ENCODE peak calls at places on chromosomes 1 and 21, in seven cellular contexts. N is naive thymus-derived CD4-positive, alpha-beta T cell; J is tibial artery; V is endothelial cell of umbilical vein; O is psoas muscle; E is PC-9; I is uterus. T is an unnamed sample.

GRCh38 chr1:212030936-212031528 is 4.3 kb downstream of the INTS7 start:
- DNase-seq in N (no peak), J (no peak), V (peak; percentile 79), O (no peak), E (peak; percentile 71), I (no peak), T (peak; percentile 56)

GRCh38 chr1:203172184-203173115 is 3.2 kb downstream of the MYBPH start:
- DNase-seq in N (peak; percentile 35), J (no peak), V (peak; percentile 51), O (peak; percentile 91), E (peak; percentile 46), I (no peak), T (no peak)

GRCh38 chr1:8477983-8478362 is 160.1 kb downstream of the SLC45A1 start:
- DNase-seq in N (no peak), J (no peak), V (no peak), O (no peak), E (no peak), I (no peak), T (no peak)

GRCh38 chr21:34534522-34534921 is 22.5 kb upstream of the KCNE1 start:
- DNase-seq in N (no peak), J (no peak), V (no peak), O (no peak), E (peak; percentile 41), I (no peak), T (no peak)

GRCh38 chr21:16040601-16041000 is 310.8 kb downstream of the USP25 start:
- DNase-seq in N (no peak), J (no peak), V (no peak), O (no peak), E (no peak), I (no peak), T (no peak)

GRCh38 chr1:154998201-154998780 is 4.3 kb upstream of the ZBTB7B start:
- DNase-seq in N (no peak), J (no peak), V (no peak), O (peak; percentile 48), E (no peak), I (no peak), T (no peak)

GRCh38 chr1:76281306-76281705 is 206.8 kb downstream of the ST6GALNAC3 start:
- DNase-seq in N (no peak), J (no peak), V (no peak), O (no peak), E (no peak), I (no peak), T (no peak)

GRCh38 chr1:223411309-223411708 is 18.1 kb downstream of the CCDC185 start:
- DNase-seq in N (no peak), J (no peak), V (no peak), O (no peak), E (no peak), I (no peak), T (no peak)

GRCh38 chr1:227567256-227567655 is 3.9 kb downstream of the ZNF678 start:
- DNase-seq in N (no peak), J (no peak), V (no peak), O (no peak), E (no peak), I (no peak), T (no peak)

GRCh38 chr1:205692406-205692805 is 12.1 kb upstream of the SLC45A3 start:
- DNase-seq in N (no peak), J (no peak), V (no peak), O (no peak), E (no peak), I (no peak), T (no peak)

GRCh38 chr1:94440088-94440487 is 21.9 kb downstream of the ABCD3 start:
- DNase-seq in N (no peak), J (no peak), V (no peak), O (no peak), E (no peak), I (no peak), T (no peak)

GRCh38 chr1:76786232-76786631 is 81.0 kb upstream of the ST6GALNAC5 start:
- DNase-seq in N (no peak), J (no peak), V (peak; percentile 82), O (no peak), E (no peak), I (no peak), T (no peak)

GRCh38 chr1:172473302-172473701 is 29.4 kb upstream of the PIGC start:
- DNase-seq in N (no peak), J (no peak), V (peak; percentile 7), O (no peak), E (no peak), I (no peak), T (no peak)

GRCh38 chr1:204867203-204867602 is 3.5 kb upstream of the NFASC start:
- DNase-seq in N (no peak), J (no peak), V (no peak), O (no peak), E (no peak), I (no peak), T (no peak)

GRCh38 chr1:39635205-39635870 is 4.1 kb downstream of the HEYL start:
- DNase-seq in N (no peak), J (peak; percentile 54), V (no peak), O (peak; percentile 58), E (no peak), I (no peak), T (no peak)

GRCh38 chr1:221759436-221759835 is 17.5 kb upstream of the DUSP10 start:
- DNase-seq in N (no peak), J (no peak), V (peak; percentile 75), O (no peak), E (no peak), I (no peak), T (no peak)

GRCh38 chr1:64505232-64505943 is 35.5 kb downstream of the CACHD1 start:
- DNase-seq in N (peak; percentile 44), J (no peak), V (no peak), O (peak; percentile 63), E (no peak), I (peak; percentile 55), T (no peak)

GRCh38 chr1:92804721-92805169 is 19.8 kb upstream of the EVI5 start:
- DNase-seq in N (no peak), J (peak; percentile 70), V (peak; percentile 97), O (no peak), E (peak; percentile 94), I (peak; percentile 65), T (peak; percentile 79)

GRCh38 chr1:212410231-212410825 is 4.4 kb downstream of the PACC1 start:
- DNase-seq in N (no peak), J (no peak), V (no peak), O (no peak), E (no peak), I (no peak), T (no peak)

GRCh38 chr21:33395866-33396265 is 7.3 kb upstream of the IFNGR2 start:
- DNase-seq in N (no peak), J (no peak), V (no peak), O (no peak), E (no peak), I (no peak), T (no peak)

GRCh38 chr1:77424236-77424635 is 142.4 kb downstream of the AK5 start:
- DNase-seq in N (no peak), J (no peak), V (peak; percentile 49), O (no peak), E (no peak), I (no peak), T (no peak)

GRCh38 chr1:201888282-201889033 is at the start of gene SHISA4:
- DNase-seq in N (peak; percentile 8), J (peak; percentile 88), V (peak; percentile 81), O (peak; percentile 92), E (peak; percentile 76), I (peak; percentile 63), T (no peak)

GRCh38 chr1:84862810-84863251 is 30.2 kb downstream of the LPAR3 start:
- DNase-seq in N (peak; percentile 51), J (no peak), V (no peak), O (no peak), E (no peak), I (no peak), T (no peak)

GRCh38 chr21:33171584-33172169 is 58.1 kb upstream of the IFNAR2 start:
- DNase-seq in N (no peak), J (no peak), V (no peak), O (no peak), E (no peak), I (no peak), T (no peak)

GRCh38 chr1:158177705-158178450 is 2.8 kb upstream of the CD1D start:
- DNase-seq in N (no peak), J (peak; percentile 89), V (peak; percentile 41), O (peak; percentile 96), E (no peak), I (peak; percentile 83), T (peak; percentile 22)

GRCh38 chr1:173638043-173639021 is 3.2 kb downstream of the TEX50 start:
- DNase-seq in N (no peak), J (no peak), V (no peak), O (no peak), E (no peak), I (no peak), T (no peak)
- H3K27ac ChIP-seq in N (no peak overlapping the region), J (no peak overlapping the region), V (no peak overlapping the region), O (no peak overlapping the region), E (no peak overlapping the region), I (no peak overlapping the region), T (peak overlapping the region; percentile 62)

DNA sequence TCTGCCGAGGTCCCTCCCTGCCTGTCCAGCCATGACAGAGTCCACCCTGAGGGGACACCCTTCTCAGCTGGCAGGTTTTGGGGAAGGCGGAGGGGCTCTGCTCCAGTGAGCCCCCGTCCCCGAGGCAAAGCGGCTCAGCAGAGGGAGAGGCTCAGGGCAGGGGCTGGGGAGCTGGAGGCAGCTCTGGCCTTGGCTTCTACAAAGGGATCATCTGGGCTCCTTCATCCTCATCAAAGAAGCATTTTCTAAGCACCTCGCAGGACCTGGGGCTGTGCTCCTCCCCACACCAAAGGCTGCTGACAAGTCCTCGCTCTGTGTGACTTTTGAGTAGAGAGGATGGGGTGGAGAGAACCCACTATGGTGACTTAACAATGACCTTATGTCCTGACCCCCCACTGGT is 21.0 kb upstream of the CLSTN1 start:
- DNase-seq in N (no peak), J (no peak), V (no peak), O (peak; percentile 36), E (no peak), I (no peak), T (no peak)
- H3K27ac ChIP-seq in N (no peak overlapping the region), J (peak overlapping the region; percentile 17), V (no peak overlapping the region), O (no peak overlapping the region), E (no peak overlapping the region), I (no peak overlapping the region), T (no peak overlapping the region)

DNA sequence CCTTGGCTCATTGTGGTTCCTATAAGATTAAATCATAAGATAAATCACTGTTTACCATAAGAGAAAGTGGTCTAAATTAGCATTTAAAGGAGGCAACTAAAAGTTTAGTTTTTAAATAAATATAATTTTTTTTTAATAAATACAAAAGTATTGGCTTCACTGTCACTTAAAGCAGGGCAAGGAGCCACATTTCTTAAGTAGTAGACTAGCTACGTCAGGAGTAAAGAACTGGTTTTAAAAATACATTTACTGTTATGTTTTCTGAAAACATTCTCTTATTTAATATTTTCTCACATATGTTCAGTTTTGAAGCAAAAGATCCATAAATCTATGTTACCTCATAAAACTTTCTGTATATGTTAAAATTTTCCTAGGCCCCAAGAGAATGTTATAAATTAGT is 2.2 kb downstream of the ANGPTL1 start:
- DNase-seq in N (no peak), J (no peak), V (no peak), O (no peak), E (no peak), I (no peak), T (no peak)
- H3K27ac ChIP-seq in N (no peak overlapping the region), J (peak overlapping the region; percentile 65), V (no peak overlapping the region), O (peak overlapping the region; percentile 74), E (no peak overlapping the region), I (peak overlapping the region; percentile 84), T (no peak overlapping the region)

DNA sequence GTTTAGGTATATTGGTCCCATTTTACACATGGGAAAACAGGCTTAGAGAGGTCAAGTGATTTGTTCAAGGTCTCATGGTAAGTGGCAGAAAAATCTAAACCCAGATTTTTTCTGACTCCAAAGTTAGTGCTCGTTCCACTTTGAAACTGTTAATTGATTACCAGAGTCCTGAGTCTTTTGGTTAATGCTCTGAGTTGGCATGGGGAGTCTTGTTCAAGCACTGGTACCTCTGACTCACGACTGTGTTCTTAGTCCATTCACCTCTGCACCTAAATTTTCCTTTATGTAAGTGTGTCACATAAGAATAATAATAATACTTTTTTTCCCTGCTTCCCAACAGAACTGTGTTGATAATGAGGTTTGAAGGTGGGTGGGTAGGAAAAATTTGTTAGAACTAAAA is 59.3 kb downstream of the VANGL2 start:
- DNase-seq in N (no peak), J (no peak), V (no peak), O (no peak), E (no peak), I (no peak), T (no peak)
- H3K27ac ChIP-seq in N (peak overlapping the region; percentile 27), J (no peak overlapping the region), V (no peak overlapping the region), O (no peak overlapping the region), E (no peak overlapping the region), I (no peak overlapping the region), T (no peak overlapping the region)

T was measured in epithelial cell of prostate.